ENCODE peak calls at places on chromosomes 2 and 18, in four cellular contexts. P, W, O and U are unnamed samples.

GRCh38 chr2:98893871-98894270 is 42.2 kb downstream of the CRACDL start:
- DNase-seq in P (no peak), O (no peak), W (no peak), U (no peak)

GRCh38 chr2:62284980-62285379 is 89.1 kb downstream of the B3GNT2 start:
- DNase-seq in W (no peak), O (no peak), P (no peak), U (no peak)

GRCh38 chr18:44839239-44839666 is 158.6 kb downstream of the SETBP1 start:
- DNase-seq in P (no peak), W (peak), O (peak), U (peak)

GRCh38 chr2:232816656-232817055 is 40.3 kb upstream of the KCNJ13 start:
- DNase-seq in W (no peak), O (no peak), P (no peak), U (no peak)

GRCh38 chr2:60377825-60378224 is 175.6 kb downstream of the BCL11A start:
- DNase-seq in W (no peak), P (no peak), O (no peak), U (no peak)

GRCh38 chr18:47040982-47041381 is 5.6 kb upstream of the ELOA2 start:
- DNase-seq in W (no peak), O (no peak), P (no peak), U (no peak)

GRCh38 chr2:219551412-219551811 is 7.6 kb downstream of the TMEM198 start:
- DNase-seq in W (no peak), O (peak), P (no peak), U (no peak)

GRCh38 chr2:10982931-10983701 is 71.4 kb downstream of the KCNF1 start:
- DNase-seq in W (no peak), P (no peak), O (no peak), U (no peak)

GRCh38 chr2:40251146-40251545 is 200.7 kb downstream of the SLC8A1 start:
- DNase-seq in P (no peak), W (no peak), O (no peak), U (peak)

GRCh38 chr2:42147641-42148274 is 21.4 kb upstream of the EML4 start:
- DNase-seq in W (no peak), O (no peak), P (peak), U (no peak)

GRCh38 chr18:78642561-78643398 is 336.8 kb upstream of the SALL3 start:
- DNase-seq in W (no peak), P (no peak), O (no peak), U (no peak)

GRCh38 chr18:79272916-79273315 is 122.8 kb upstream of the NFATC1 start:
- DNase-seq in O (no peak), P (no peak), W (no peak), U (no peak)

GRCh38 chr2:11535899-11536344 is 2.1 kb downstream of the GREB1 start:
- DNase-seq in P (peak), W (no peak), O (no peak), U (no peak)

GRCh38 chr2:177246000-177246399 is 18.5 kb downstream of the NFE2L2 start:
- DNase-seq in P (no peak), O (no peak), W (no peak), U (no peak)

GRCh38 chr18:36066001-36066400 is 1.4 kb downstream of the RPRD1A start:
- DNase-seq in O (no peak), P (no peak), W (no peak), U (no peak)

GRCh38 chr2:18077724-18078123 is 199.3 kb downstream of the KCNS3 start:
- DNase-seq in P (no peak), W (no peak), O (no peak), U (no peak)

GRCh38 chr2:30204281-30204680 is 27.1 kb upstream of the LBH start:
- DNase-seq in P (no peak), W (no peak), O (no peak), U (no peak)

GRCh38 chr2:66929632-66930385 is 467.3 kb upstream of the ETAA1 start:
- DNase-seq in O (no peak), P (no peak), W (no peak), U (no peak)

GRCh38 chr2:37776487-37776886 is 105.0 kb upstream of the CDC42EP3 start:
- DNase-seq in O (no peak), P (no peak), W (no peak), U (peak)

GRCh38 chr2:207746131-207746530 is 23.6 kb downstream of the FZD5 start:
- DNase-seq in W (no peak), O (peak), P (peak), U (peak)

GRCh38 chr2:123485056-123485455 is 540.0 kb upstream of the CNTNAP5 start:
- DNase-seq in W (no peak), P (no peak), O (no peak), U (no peak)

GRCh38 chr18:36692331-36692730 is 136.5 kb downstream of the TPGS2 start:
- DNase-seq in O (no peak), P (no peak), W (no peak), U (no peak)

GRCh38 chr18:49632588-49632987 is 70.7 kb downstream of the LIPG start:
- DNase-seq in W (no peak), P (no peak), O (no peak), U (no peak)

GRCh38 chr2:193219413-193219812 is 1024.7 kb upstream of the TMEFF2 start:
- DNase-seq in O (no peak), W (no peak), P (no peak), U (no peak)

GRCh38 chr2:100416939-100417744 is at the start of gene CHST10:
- DNase-seq in P (peak), W (no peak), O (peak), U (peak)

GRCh38 chr2:159546039-159546438 is 70.3 kb downstream of the BAZ2B start:
- DNase-seq in O (no peak), P (no peak), W (no peak), U (no peak)

GRCh38 chr2:136327162-136327852 is 209.4 kb upstream of the CXCR4 start:
- DNase-seq in W (peak), P (no peak), O (peak), U (no peak)

GRCh38 chr2:161428240-161428587 is 12.1 kb downstream of the TBR1 start:
- DNase-seq in O (no peak), W (no peak), P (no peak), U (no peak)

GRCh38 chr2:237141556-237141955 is 55.9 kb downstream of the COPS8 start:
- DNase-seq in P (no peak), O (no peak), W (no peak), U (no peak)

GRCh38 chr2:55419236-55419513 is 481 bp downstream of the CCDC88A start:
- DNase-seq in W (no peak), O (peak), P (no peak), U (peak)

GRCh38 chr2:212777020-212777491 is 238.5 kb upstream of the ERBB4 start:
- DNase-seq in O (no peak), W (peak), P (peak), U (peak)

GRCh38 chr2:167783266-167784070 is 463.9 kb downstream of the STK39 start:
- DNase-seq in P (no peak), W (no peak), O (no peak), U (no peak)

GRCh38 chr2:15889800-15890498 is 50.4 kb upstream of the MYCN start:
- DNase-seq in P (no peak), W (no peak), O (no peak), U (no peak)

GRCh38 chr18:60987963-60988362 is 345.3 kb upstream of the CDH20 start:
- DNase-seq in O (no peak), P (no peak), W (no peak), U (no peak)

GRCh38 chr18:74252032-74252380 is 39.8 kb downstream of the CYB5A start:
- DNase-seq in W (no peak), P (no peak), O (no peak), U (peak)

GRCh38 chr2:200484934-200485333 is 24.9 kb downstream of the KCTD18 start:
- DNase-seq in O (no peak), W (no peak), P (no peak), U (no peak)

GRCh38 chr2:88170472-88170892 is 336 bp downstream of the THNSL2 start:
- DNase-seq in P (no peak), W (no peak), O (no peak), U (no peak)

GRCh38 chr2:118905206-118905605 is 36.8 kb upstream of the MARCO start:
- DNase-seq in O (no peak), P (no peak), W (no peak), U (no peak)

GRCh38 chr2:118903489-118904215 is 38.3 kb upstream of the MARCO start:
- DNase-seq in P (no peak), W (no peak), O (no peak), U (no peak)

GRCh38 chr2:118906186-118906585 is 35.8 kb upstream of the MARCO start:
- DNase-seq in O (no peak), W (no peak), P (no peak), U (no peak)

GRCh38 chr2:118903029-118903351 is 39.0 kb upstream of the MARCO start:
- DNase-seq in W (no peak), O (no peak), P (no peak), U (no peak)

DNA sequence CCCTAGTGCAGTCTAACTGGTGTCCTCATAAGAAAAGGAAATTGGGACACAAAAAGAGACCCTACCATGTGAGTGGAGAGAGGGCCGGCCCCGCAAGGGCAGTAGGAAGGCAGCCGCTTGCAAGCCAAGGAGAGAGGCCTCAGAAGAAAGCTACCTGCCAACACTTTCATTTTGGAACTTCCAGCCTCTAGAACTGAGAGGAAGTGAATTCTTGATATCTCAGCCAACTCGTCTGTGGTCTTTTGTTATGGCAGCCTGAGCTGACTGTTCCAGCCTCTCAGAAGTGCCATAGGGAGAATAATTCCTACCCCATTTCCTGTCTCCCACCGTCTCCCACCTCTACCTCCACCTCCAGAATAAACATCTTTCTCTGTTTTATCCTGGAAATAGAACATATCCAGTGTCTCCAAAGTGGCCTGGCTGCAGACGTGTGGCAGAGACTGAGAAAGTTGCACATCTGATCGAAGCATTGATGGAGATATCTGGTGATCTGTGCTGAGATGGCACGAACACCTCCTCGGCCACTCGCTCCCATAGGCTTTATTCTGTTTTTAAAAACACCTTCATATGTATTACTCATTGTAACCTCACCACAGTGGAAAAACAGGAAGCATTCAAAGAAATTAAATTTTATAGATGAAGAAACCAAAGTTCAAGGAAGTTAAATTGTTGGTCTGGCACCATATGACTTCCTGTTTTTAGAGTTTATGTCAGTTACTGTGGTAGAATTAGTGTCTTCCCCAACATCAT is 39.5 kb upstream of the MARCO start:
- DNase-seq in W (no peak), P (no peak), O (no peak), U (no peak)
- TF ChIP-seq CHD4 in W (no peak), P (no peak), O (no peak), U (no peak)

DNA sequence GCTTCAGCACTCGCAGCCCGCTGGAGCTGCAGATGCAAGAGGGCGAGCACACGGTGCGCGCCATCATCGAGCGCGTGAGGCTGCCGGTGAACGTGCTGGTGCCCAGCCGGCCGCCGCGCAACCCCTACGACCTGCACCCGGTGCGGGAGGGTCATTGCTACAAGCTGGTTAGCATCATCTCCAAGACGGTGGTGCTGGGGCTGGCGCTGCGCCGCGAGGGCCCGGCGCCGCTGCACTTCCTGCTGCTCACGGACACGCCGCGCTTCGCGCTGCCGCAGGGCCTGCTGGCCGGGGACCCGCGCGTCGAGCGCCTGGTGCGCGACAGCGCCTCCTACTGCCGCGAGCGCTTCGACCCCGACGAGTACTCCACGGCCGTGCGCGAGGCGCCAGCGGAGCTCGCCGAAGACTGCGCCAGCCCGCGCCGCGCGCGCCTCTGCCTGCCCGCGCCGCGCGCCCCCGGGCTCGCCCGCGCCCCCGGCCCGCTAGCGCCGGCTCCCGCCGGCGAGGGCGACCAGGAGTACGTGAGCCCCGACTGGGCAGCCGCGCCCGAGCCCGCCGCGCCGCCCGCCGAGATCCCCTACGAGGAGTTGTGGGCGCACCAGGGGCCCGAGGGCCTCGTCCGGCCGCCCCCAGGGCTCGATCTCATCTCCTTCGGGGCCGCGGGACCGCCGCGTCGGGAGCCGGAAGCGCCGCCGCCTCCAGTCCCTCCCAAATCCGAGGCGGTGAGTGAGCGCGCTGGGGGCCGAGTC is 11.8 kb downstream of the GAREM2 start:
- DNase-seq in W (peak), P (no peak), O (peak), U (peak)
- TF ChIP-seq POLR2A in W (peak), P (no peak), O (no peak), U (peak)

DNA sequence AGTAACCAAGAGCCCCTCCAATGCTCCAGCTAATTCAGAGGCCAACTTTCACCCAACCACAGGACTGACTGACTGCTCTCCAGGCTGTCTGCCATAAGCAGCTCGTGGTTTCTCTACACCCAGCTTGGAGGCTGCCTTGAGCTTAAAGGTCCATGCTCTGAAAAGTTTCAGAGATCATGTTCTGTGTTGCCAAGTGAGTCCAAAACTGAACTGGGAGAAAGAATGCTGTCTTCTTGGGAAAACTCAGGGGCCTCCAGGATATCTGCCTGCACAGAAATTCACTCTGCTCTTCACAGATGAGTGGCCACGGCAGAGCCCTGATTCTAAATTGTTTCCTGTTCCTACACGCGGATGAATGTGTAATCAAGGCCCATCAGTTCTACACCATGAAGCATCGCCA is 51.1 kb downstream of the LPIN2 start:
- DNase-seq in W (no peak), O (no peak), P (no peak), U (no peak)
- TF ChIP-seq CHD4 in W (no peak), O (no peak), P (no peak), U (no peak)

GRCh38 chr2:229269146-229269545 is 1.9 kb downstream of the PID1 start:
- DNase-seq in W (no peak), P (no peak), O (no peak), U (no peak)

GRCh38 chr2:229273384-229274338 is 2.6 kb upstream of the PID1 start:
- DNase-seq in W (peak), O (peak), P (peak), U (peak)

GRCh38 chr2:229268626-229269025 is 2.5 kb downstream of the PID1 start:
- DNase-seq in O (no peak), W (no peak), P (no peak), U (peak)

GRCh38 chr2:229269986-229270385 is 1.1 kb downstream of the PID1 start:
- DNase-seq in O (no peak), P (no peak), W (no peak), U (no peak)

DNA sequence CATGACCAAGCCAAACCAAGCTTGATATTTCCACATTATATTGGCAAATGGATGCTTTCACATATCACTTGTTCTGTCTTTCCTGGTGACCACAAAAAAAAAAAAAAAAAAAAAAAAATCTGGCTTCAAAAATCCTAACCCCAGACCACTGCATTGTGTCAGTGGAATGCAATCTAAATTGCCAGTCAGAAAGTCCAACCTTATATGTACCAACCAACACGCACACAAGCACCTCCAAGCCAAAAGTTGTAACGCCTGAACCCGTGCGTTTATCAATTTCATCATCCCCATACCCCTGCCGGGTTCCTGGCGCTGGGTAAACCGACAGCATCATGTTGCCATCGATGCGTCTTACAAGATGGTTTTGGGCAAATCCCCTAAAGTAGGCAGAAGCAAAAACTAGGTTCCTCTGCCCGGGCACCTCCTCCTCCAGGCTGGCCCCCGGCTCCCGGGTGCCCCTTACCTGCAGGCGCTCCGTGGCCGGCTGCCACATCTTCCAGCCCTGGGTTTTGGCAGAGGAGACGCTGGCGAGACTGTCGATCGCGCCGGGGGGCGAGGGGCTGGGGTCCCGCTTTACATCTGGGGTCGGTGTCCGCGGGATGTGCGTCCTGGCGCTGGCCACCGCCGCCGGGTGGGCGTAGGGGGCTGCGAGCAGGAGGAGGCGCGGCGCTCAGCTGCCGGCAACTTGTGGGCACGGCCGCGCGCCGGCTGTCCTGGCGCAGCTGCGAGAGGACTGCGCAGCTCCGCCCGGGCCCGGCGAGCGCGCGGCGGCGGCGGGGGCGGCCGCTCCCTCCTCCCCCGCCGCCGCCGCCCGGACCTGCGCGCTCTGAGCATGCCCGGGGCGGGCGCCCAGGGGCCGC is at the start of gene PID1:
- DNase-seq in O (no peak), W (no peak), P (no peak), U (peak)
- TF ChIP-seq POLR2A in O (no peak), W (no peak), P (no peak), U (peak)

DNA sequence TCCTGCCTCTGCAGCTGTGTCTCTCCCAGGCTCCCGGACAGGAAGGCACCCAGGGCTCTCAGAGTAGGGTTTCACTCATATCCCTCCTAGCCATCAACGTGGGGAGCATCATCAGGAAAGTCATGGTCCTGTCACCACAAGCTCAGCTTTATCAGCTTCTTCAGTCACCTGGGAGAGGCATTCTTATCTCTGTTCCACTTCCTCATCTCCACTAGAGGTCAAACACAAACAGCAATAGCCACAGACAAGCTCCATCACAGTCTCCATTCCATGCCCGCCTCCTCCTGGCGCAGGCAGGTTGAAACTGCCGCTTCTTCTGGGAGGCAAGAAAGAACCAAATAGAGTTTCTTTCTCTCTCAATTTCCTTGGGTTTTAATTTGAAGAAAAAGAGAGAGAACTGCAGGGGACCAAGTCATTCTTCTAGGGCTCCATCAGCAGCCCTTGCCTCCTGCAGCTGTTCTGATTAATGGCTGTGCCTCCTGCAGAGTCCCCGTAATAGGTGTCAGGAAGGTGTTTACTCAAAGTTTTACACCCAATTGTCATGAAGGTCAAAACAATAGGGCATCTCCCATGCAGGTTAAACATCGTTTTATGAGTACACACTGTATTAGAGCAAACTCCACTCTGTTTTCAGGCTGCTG is 377.9 kb downstream of the TMEM182 start:
- DNase-seq in P (no peak), O (no peak), W (no peak), U (no peak)
- TF ChIP-seq CHD4 in P (no peak), O (no peak), W (no peak), U (no peak)